ENCODE peak calls at places on chromosomes 7 and 10, in eight cellular contexts. One of them, this sample, is unnamed.

GRCh38 chr7:66150471-66150870 is 35.8 kb downstream of the CRCP start:
- DNase-seq in LoVo: no peak
- DNase-seq in HTR-8/SVneo: no peak
- DNase-seq in astrocyte of the cerebellum: peak; percentile 67
- DNase-seq in CD4-positive, alpha-beta T cell: no peak
- DNase-seq in A549: no peak
- DNase-seq in stimulated activated CD8-positive, alpha-beta memory T cell treated with anti-CD3 and anti-CD28 coated beads, Interleukin-2, amount 100 ng/mL, for 48 hours: no peak
- DNase-seq in smooth muscle cell of the brain vasculature: no peak
- DNase-seq in this sample: no peak

GRCh38 chr10:119378737-119379067 is 163.8 kb downstream of the RGS10 start:
- DNase-seq in LoVo: no peak
- DNase-seq in HTR-8/SVneo: no peak
- DNase-seq in astrocyte of the cerebellum: peak; percentile 75
- DNase-seq in CD4-positive, alpha-beta T cell: no peak
- DNase-seq in A549: no peak
- DNase-seq in stimulated activated CD8-positive, alpha-beta memory T cell treated with anti-CD3 and anti-CD28 coated beads, Interleukin-2, amount 100 ng/mL, for 48 hours: no peak
- DNase-seq in smooth muscle cell of the brain vasculature: no peak
- DNase-seq in this sample: no peak

GRCh38 chr10:74034301-74034700 is 36.4 kb downstream of the VCL start:
- DNase-seq in LoVo: no peak
- DNase-seq in HTR-8/SVneo: no peak
- DNase-seq in astrocyte of the cerebellum: no peak
- DNase-seq in CD4-positive, alpha-beta T cell: no peak
- DNase-seq in A549: no peak
- DNase-seq in stimulated activated CD8-positive, alpha-beta memory T cell treated with anti-CD3 and anti-CD28 coated beads, Interleukin-2, amount 100 ng/mL, for 48 hours: no peak
- DNase-seq in smooth muscle cell of the brain vasculature: no peak
- DNase-seq in this sample: no peak

GRCh38 chr10:30199376-30200018 is 140.1 kb upstream of the JCAD start:
- DNase-seq in LoVo: no peak
- DNase-seq in HTR-8/SVneo: no peak
- DNase-seq in astrocyte of the cerebellum: no peak
- DNase-seq in CD4-positive, alpha-beta T cell: no peak
- DNase-seq in A549: no peak
- DNase-seq in stimulated activated CD8-positive, alpha-beta memory T cell treated with anti-CD3 and anti-CD28 coated beads, Interleukin-2, amount 100 ng/mL, for 48 hours: no peak
- DNase-seq in smooth muscle cell of the brain vasculature: no peak
- DNase-seq in this sample: no peak

GRCh38 chr10:89327803-89328441 is at the start of gene IFIT3:
- DNase-seq in LoVo: peak; percentile 62
- DNase-seq in HTR-8/SVneo: peak; percentile 78
- DNase-seq in astrocyte of the cerebellum: peak; percentile 94
- DNase-seq in CD4-positive, alpha-beta T cell: no peak
- DNase-seq in A549: peak; percentile 76
- DNase-seq in stimulated activated CD8-positive, alpha-beta memory T cell treated with anti-CD3 and anti-CD28 coated beads, Interleukin-2, amount 100 ng/mL, for 48 hours: no peak
- DNase-seq in smooth muscle cell of the brain vasculature: peak; percentile 87
- DNase-seq in this sample: no peak

GRCh38 chr7:84207025-84207424 is 12.4 kb upstream of the SEMA3A start:
- DNase-seq in LoVo: no peak
- DNase-seq in HTR-8/SVneo: no peak
- DNase-seq in astrocyte of the cerebellum: no peak
- DNase-seq in CD4-positive, alpha-beta T cell: no peak
- DNase-seq in A549: no peak
- DNase-seq in stimulated activated CD8-positive, alpha-beta memory T cell treated with anti-CD3 and anti-CD28 coated beads, Interleukin-2, amount 100 ng/mL, for 48 hours: no peak
- DNase-seq in smooth muscle cell of the brain vasculature: no peak
- DNase-seq in this sample: no peak

GRCh38 chr7:130441408-130441854 is 615 bp upstream of the CEP41 start:
- DNase-seq in LoVo: peak; percentile 17
- DNase-seq in HTR-8/SVneo: no peak
- DNase-seq in astrocyte of the cerebellum: no peak
- DNase-seq in CD4-positive, alpha-beta T cell: no peak
- DNase-seq in A549: peak; percentile 51
- DNase-seq in stimulated activated CD8-positive, alpha-beta memory T cell treated with anti-CD3 and anti-CD28 coated beads, Interleukin-2, amount 100 ng/mL, for 48 hours: no peak
- DNase-seq in smooth muscle cell of the brain vasculature: no peak
- DNase-seq in this sample: no peak

GRCh38 chr7:22219036-22219435 is 137.9 kb downstream of the RAPGEF5 start:
- DNase-seq in LoVo: no peak
- DNase-seq in HTR-8/SVneo: no peak
- DNase-seq in astrocyte of the cerebellum: no peak
- DNase-seq in CD4-positive, alpha-beta T cell: no peak
- DNase-seq in A549: no peak
- DNase-seq in stimulated activated CD8-positive, alpha-beta memory T cell treated with anti-CD3 and anti-CD28 coated beads, Interleukin-2, amount 100 ng/mL, for 48 hours: no peak
- DNase-seq in smooth muscle cell of the brain vasculature: no peak
- DNase-seq in this sample: no peak

GRCh38 chr7:6453737-6454136 is 6.0 kb upstream of the DAGLB start:
- DNase-seq in LoVo: peak; percentile 66
- DNase-seq in HTR-8/SVneo: peak; percentile 79
- DNase-seq in astrocyte of the cerebellum: no peak
- DNase-seq in CD4-positive, alpha-beta T cell: no peak
- DNase-seq in A549: peak; percentile 74
- DNase-seq in stimulated activated CD8-positive, alpha-beta memory T cell treated with anti-CD3 and anti-CD28 coated beads, Interleukin-2, amount 100 ng/mL, for 48 hours: no peak
- DNase-seq in smooth muscle cell of the brain vasculature: no peak
- DNase-seq in this sample: no peak

GRCh38 chr10:12590682-12591642 is 241.6 kb downstream of the CAMK1D start:
- DNase-seq in LoVo: no peak
- DNase-seq in HTR-8/SVneo: no peak
- DNase-seq in astrocyte of the cerebellum: no peak
- DNase-seq in CD4-positive, alpha-beta T cell: no peak
- DNase-seq in A549: no peak
- DNase-seq in stimulated activated CD8-positive, alpha-beta memory T cell treated with anti-CD3 and anti-CD28 coated beads, Interleukin-2, amount 100 ng/mL, for 48 hours: no peak
- DNase-seq in smooth muscle cell of the brain vasculature: no peak
- DNase-seq in this sample: no peak

GRCh38 chr7:15459018-15459621 is 102.7 kb downstream of the AGMO start:
- DNase-seq in LoVo: no peak
- DNase-seq in HTR-8/SVneo: no peak
- DNase-seq in astrocyte of the cerebellum: no peak
- DNase-seq in CD4-positive, alpha-beta T cell: no peak
- DNase-seq in A549: no peak
- DNase-seq in stimulated activated CD8-positive, alpha-beta memory T cell treated with anti-CD3 and anti-CD28 coated beads, Interleukin-2, amount 100 ng/mL, for 48 hours: no peak
- DNase-seq in smooth muscle cell of the brain vasculature: no peak
- DNase-seq in this sample: no peak

GRCh38 chr7:34430456-34430855 is 227.6 kb upstream of the NPSR1 start:
- DNase-seq in LoVo: peak; percentile 22
- DNase-seq in HTR-8/SVneo: peak; percentile 23
- DNase-seq in astrocyte of the cerebellum: peak; percentile 64
- DNase-seq in CD4-positive, alpha-beta T cell: no peak
- DNase-seq in A549: peak; percentile 42
- DNase-seq in stimulated activated CD8-positive, alpha-beta memory T cell treated with anti-CD3 and anti-CD28 coated beads, Interleukin-2, amount 100 ng/mL, for 48 hours: no peak
- DNase-seq in smooth muscle cell of the brain vasculature: no peak
- DNase-seq in this sample: no peak

GRCh38 chr10:132142396-132143161 is 44.2 kb upstream of the DPYSL4 start:
- DNase-seq in LoVo: peak; percentile 25
- DNase-seq in HTR-8/SVneo: peak; percentile 61
- DNase-seq in astrocyte of the cerebellum: no peak
- DNase-seq in CD4-positive, alpha-beta T cell: peak; percentile 32
- DNase-seq in A549: peak; percentile 85
- DNase-seq in stimulated activated CD8-positive, alpha-beta memory T cell treated with anti-CD3 and anti-CD28 coated beads, Interleukin-2, amount 100 ng/mL, for 48 hours: no peak
- DNase-seq in smooth muscle cell of the brain vasculature: no peak
- DNase-seq in this sample: peak; percentile 43

GRCh38 chr7:121046893-121047468 is 58.5 kb downstream of the CPED1 start:
- DNase-seq in LoVo: no peak
- DNase-seq in HTR-8/SVneo: no peak
- DNase-seq in astrocyte of the cerebellum: no peak
- DNase-seq in CD4-positive, alpha-beta T cell: no peak
- DNase-seq in A549: no peak
- DNase-seq in stimulated activated CD8-positive, alpha-beta memory T cell treated with anti-CD3 and anti-CD28 coated beads, Interleukin-2, amount 100 ng/mL, for 48 hours: no peak
- DNase-seq in smooth muscle cell of the brain vasculature: no peak
- DNase-seq in this sample: no peak

GRCh38 chr7:31493714-31494181 is 20.1 kb upstream of the ITPRID1 start:
- DNase-seq in LoVo: peak; percentile 57
- DNase-seq in HTR-8/SVneo: no peak
- DNase-seq in astrocyte of the cerebellum: no peak
- DNase-seq in CD4-positive, alpha-beta T cell: no peak
- DNase-seq in A549: no peak
- DNase-seq in stimulated activated CD8-positive, alpha-beta memory T cell treated with anti-CD3 and anti-CD28 coated beads, Interleukin-2, amount 100 ng/mL, for 48 hours: no peak
- DNase-seq in smooth muscle cell of the brain vasculature: no peak
- DNase-seq in this sample: no peak

GRCh38 chr10:128851281-128851680 is 615.8 kb upstream of the MGMT start:
- DNase-seq in LoVo: no peak
- DNase-seq in HTR-8/SVneo: no peak
- DNase-seq in astrocyte of the cerebellum: no peak
- DNase-seq in CD4-positive, alpha-beta T cell: no peak
- DNase-seq in A549: no peak
- DNase-seq in stimulated activated CD8-positive, alpha-beta memory T cell treated with anti-CD3 and anti-CD28 coated beads, Interleukin-2, amount 100 ng/mL, for 48 hours: no peak
- DNase-seq in smooth muscle cell of the brain vasculature: no peak
- DNase-seq in this sample: no peak

GRCh38 chr7:22256702-22257101 is 100.3 kb downstream of the RAPGEF5 start:
- DNase-seq in LoVo: no peak
- DNase-seq in HTR-8/SVneo: no peak
- DNase-seq in astrocyte of the cerebellum: no peak
- DNase-seq in CD4-positive, alpha-beta T cell: no peak
- DNase-seq in A549: no peak
- DNase-seq in stimulated activated CD8-positive, alpha-beta memory T cell treated with anti-CD3 and anti-CD28 coated beads, Interleukin-2, amount 100 ng/mL, for 48 hours: no peak
- DNase-seq in smooth muscle cell of the brain vasculature: no peak
- DNase-seq in this sample: no peak

GRCh38 chr7:3897430-3898385 is 596.7 kb downstream of the SDK1 start:
- DNase-seq in LoVo: peak; percentile 50
- DNase-seq in HTR-8/SVneo: peak; percentile 55
- DNase-seq in astrocyte of the cerebellum: peak; percentile 50
- DNase-seq in CD4-positive, alpha-beta T cell: peak; percentile 27
- DNase-seq in A549: peak; percentile 36
- DNase-seq in stimulated activated CD8-positive, alpha-beta memory T cell treated with anti-CD3 and anti-CD28 coated beads, Interleukin-2, amount 100 ng/mL, for 48 hours: peak; percentile 5
- DNase-seq in smooth muscle cell of the brain vasculature: peak; percentile 39
- DNase-seq in this sample: peak; percentile 39

GRCh38 chr7:36905836-36906235 is 181.5 kb upstream of the AOAH start:
- DNase-seq in LoVo: no peak
- DNase-seq in HTR-8/SVneo: no peak
- DNase-seq in astrocyte of the cerebellum: no peak
- DNase-seq in CD4-positive, alpha-beta T cell: no peak
- DNase-seq in A549: no peak
- DNase-seq in stimulated activated CD8-positive, alpha-beta memory T cell treated with anti-CD3 and anti-CD28 coated beads, Interleukin-2, amount 100 ng/mL, for 48 hours: no peak
- DNase-seq in smooth muscle cell of the brain vasculature: no peak
- DNase-seq in this sample: no peak

GRCh38 chr10:76073524-76073923 is 642.1 kb downstream of the LRMDA start:
- DNase-seq in LoVo: no peak
- DNase-seq in HTR-8/SVneo: no peak
- DNase-seq in astrocyte of the cerebellum: no peak
- DNase-seq in CD4-positive, alpha-beta T cell: no peak
- DNase-seq in A549: no peak
- DNase-seq in stimulated activated CD8-positive, alpha-beta memory T cell treated with anti-CD3 and anti-CD28 coated beads, Interleukin-2, amount 100 ng/mL, for 48 hours: no peak
- DNase-seq in smooth muscle cell of the brain vasculature: no peak
- DNase-seq in this sample: no peak

GRCh38 chr10:33216661-33217427 is 117.6 kb downstream of the NRP1 start:
- DNase-seq in LoVo: peak; percentile 23
- DNase-seq in HTR-8/SVneo: peak; percentile 49
- DNase-seq in astrocyte of the cerebellum: no peak
- DNase-seq in CD4-positive, alpha-beta T cell: no peak
- DNase-seq in A549: peak; percentile 40
- DNase-seq in stimulated activated CD8-positive, alpha-beta memory T cell treated with anti-CD3 and anti-CD28 coated beads, Interleukin-2, amount 100 ng/mL, for 48 hours: no peak
- DNase-seq in smooth muscle cell of the brain vasculature: no peak
- DNase-seq in this sample: no peak

GRCh38 chr7:64868469-64868868 is 34.6 kb upstream of the ZNF273 start:
- DNase-seq in LoVo: no peak
- DNase-seq in HTR-8/SVneo: no peak
- DNase-seq in astrocyte of the cerebellum: no peak
- DNase-seq in CD4-positive, alpha-beta T cell: no peak
- DNase-seq in A549: no peak
- DNase-seq in stimulated activated CD8-positive, alpha-beta memory T cell treated with anti-CD3 and anti-CD28 coated beads, Interleukin-2, amount 100 ng/mL, for 48 hours: no peak
- DNase-seq in smooth muscle cell of the brain vasculature: no peak
- DNase-seq in this sample: no peak

GRCh38 chr10:89706011-89706410 is 4.6 kb downstream of the KIF20B start:
- DNase-seq in LoVo: no peak
- DNase-seq in HTR-8/SVneo: no peak
- DNase-seq in astrocyte of the cerebellum: peak; percentile 8
- DNase-seq in CD4-positive, alpha-beta T cell: no peak
- DNase-seq in A549: no peak
- DNase-seq in stimulated activated CD8-positive, alpha-beta memory T cell treated with anti-CD3 and anti-CD28 coated beads, Interleukin-2, amount 100 ng/mL, for 48 hours: no peak
- DNase-seq in smooth muscle cell of the brain vasculature: no peak
- DNase-seq in this sample: no peak

GRCh38 chr7:83410989-83411591 is 237.8 kb downstream of the SEMA3E start:
- DNase-seq in LoVo: peak; percentile 62
- DNase-seq in HTR-8/SVneo: no peak
- DNase-seq in astrocyte of the cerebellum: peak; percentile 32
- DNase-seq in CD4-positive, alpha-beta T cell: no peak
- DNase-seq in A549: peak; percentile 13
- DNase-seq in stimulated activated CD8-positive, alpha-beta memory T cell treated with anti-CD3 and anti-CD28 coated beads, Interleukin-2, amount 100 ng/mL, for 48 hours: no peak
- DNase-seq in smooth muscle cell of the brain vasculature: peak; percentile 40
- DNase-seq in this sample: no peak

GRCh38 chr10:103602028-103602851 is 108.7 kb downstream of the NEURL1 start:
- DNase-seq in LoVo: no peak
- DNase-seq in HTR-8/SVneo: no peak
- DNase-seq in astrocyte of the cerebellum: no peak
- DNase-seq in CD4-positive, alpha-beta T cell: no peak
- DNase-seq in A549: no peak
- DNase-seq in stimulated activated CD8-positive, alpha-beta memory T cell treated with anti-CD3 and anti-CD28 coated beads, Interleukin-2, amount 100 ng/mL, for 48 hours: no peak
- DNase-seq in smooth muscle cell of the brain vasculature: no peak
- DNase-seq in this sample: no peak

GRCh38 chr10:63976538-63976937 is 455.3 kb downstream of the REEP3 start:
- DNase-seq in LoVo: peak; percentile 46
- DNase-seq in HTR-8/SVneo: peak; percentile 10
- DNase-seq in astrocyte of the cerebellum: no peak
- DNase-seq in CD4-positive, alpha-beta T cell: no peak
- DNase-seq in A549: peak; percentile 25
- DNase-seq in stimulated activated CD8-positive, alpha-beta memory T cell treated with anti-CD3 and anti-CD28 coated beads, Interleukin-2, amount 100 ng/mL, for 48 hours: peak; percentile 23
- DNase-seq in smooth muscle cell of the brain vasculature: no peak
- DNase-seq in this sample: peak; percentile 16

GRCh38 chr10:8331387-8331786 is 276.9 kb downstream of the GATA3 start:
- DNase-seq in LoVo: no peak
- DNase-seq in HTR-8/SVneo: no peak
- DNase-seq in astrocyte of the cerebellum: no peak
- DNase-seq in CD4-positive, alpha-beta T cell: peak; percentile 9
- DNase-seq in A549: no peak
- DNase-seq in stimulated activated CD8-positive, alpha-beta memory T cell treated with anti-CD3 and anti-CD28 coated beads, Interleukin-2, amount 100 ng/mL, for 48 hours: no peak
- DNase-seq in smooth muscle cell of the brain vasculature: no peak
- DNase-seq in this sample: no peak

GRCh38 chr10:131700032-131700431 is 200.8 kb upstream of the PPP2R2D start:
- DNase-seq in LoVo: no peak
- DNase-seq in HTR-8/SVneo: no peak
- DNase-seq in astrocyte of the cerebellum: no peak
- DNase-seq in CD4-positive, alpha-beta T cell: no peak
- DNase-seq in A549: no peak
- DNase-seq in stimulated activated CD8-positive, alpha-beta memory T cell treated with anti-CD3 and anti-CD28 coated beads, Interleukin-2, amount 100 ng/mL, for 48 hours: no peak
- DNase-seq in smooth muscle cell of the brain vasculature: no peak
- DNase-seq in this sample: no peak

GRCh38 chr7:44565795-44566559 is 7.7 kb downstream of the DDX56 start:
- DNase-seq in LoVo: no peak
- DNase-seq in HTR-8/SVneo: no peak
- DNase-seq in astrocyte of the cerebellum: no peak
- DNase-seq in CD4-positive, alpha-beta T cell: no peak
- DNase-seq in A549: no peak
- DNase-seq in stimulated activated CD8-positive, alpha-beta memory T cell treated with anti-CD3 and anti-CD28 coated beads, Interleukin-2, amount 100 ng/mL, for 48 hours: no peak
- DNase-seq in smooth muscle cell of the brain vasculature: no peak
- DNase-seq in this sample: no peak

GRCh38 chr10:76969366-76969990 is 668.1 kb downstream of the KCNMA1 start:
- DNase-seq in LoVo: no peak
- DNase-seq in HTR-8/SVneo: no peak
- DNase-seq in astrocyte of the cerebellum: no peak
- DNase-seq in CD4-positive, alpha-beta T cell: no peak
- DNase-seq in A549: no peak
- DNase-seq in stimulated activated CD8-positive, alpha-beta memory T cell treated with anti-CD3 and anti-CD28 coated beads, Interleukin-2, amount 100 ng/mL, for 48 hours: no peak
- DNase-seq in smooth muscle cell of the brain vasculature: no peak
- DNase-seq in this sample: no peak

GRCh38 chr10:104045151-104046089 is 40.3 kb downstream of the COL17A1 start:
- DNase-seq in LoVo: peak; percentile 34
- DNase-seq in HTR-8/SVneo: peak; percentile 68
- DNase-seq in astrocyte of the cerebellum: peak; percentile 68
- DNase-seq in CD4-positive, alpha-beta T cell: no peak
- DNase-seq in A549: peak; percentile 86
- DNase-seq in stimulated activated CD8-positive, alpha-beta memory T cell treated with anti-CD3 and anti-CD28 coated beads, Interleukin-2, amount 100 ng/mL, for 48 hours: no peak
- DNase-seq in smooth muscle cell of the brain vasculature: peak; percentile 50
- DNase-seq in this sample: no peak

GRCh38 chr10:98055875-98056516 is 25.6 kb upstream of the CRTAC1 start:
- DNase-seq in LoVo: no peak
- DNase-seq in HTR-8/SVneo: no peak
- DNase-seq in astrocyte of the cerebellum: no peak
- DNase-seq in CD4-positive, alpha-beta T cell: no peak
- DNase-seq in A549: no peak
- DNase-seq in stimulated activated CD8-positive, alpha-beta memory T cell treated with anti-CD3 and anti-CD28 coated beads, Interleukin-2, amount 100 ng/mL, for 48 hours: no peak
- DNase-seq in smooth muscle cell of the brain vasculature: no peak
- DNase-seq in this sample: no peak

GRCh38 chr10:48463318-48464003 is 141.4 kb downstream of the ARHGAP22 start:
- DNase-seq in LoVo: no peak
- DNase-seq in HTR-8/SVneo: no peak
- DNase-seq in astrocyte of the cerebellum: no peak
- DNase-seq in CD4-positive, alpha-beta T cell: no peak
- DNase-seq in A549: no peak
- DNase-seq in stimulated activated CD8-positive, alpha-beta memory T cell treated with anti-CD3 and anti-CD28 coated beads, Interleukin-2, amount 100 ng/mL, for 48 hours: no peak
- DNase-seq in smooth muscle cell of the brain vasculature: no peak
- DNase-seq in this sample: no peak

GRCh38 chr7:50268990-50269389 is 35.5 kb upstream of the IKZF1 start:
- DNase-seq in LoVo: no peak
- DNase-seq in HTR-8/SVneo: no peak
- DNase-seq in astrocyte of the cerebellum: no peak
- DNase-seq in CD4-positive, alpha-beta T cell: no peak
- DNase-seq in A549: no peak
- DNase-seq in stimulated activated CD8-positive, alpha-beta memory T cell treated with anti-CD3 and anti-CD28 coated beads, Interleukin-2, amount 100 ng/mL, for 48 hours: no peak
- DNase-seq in smooth muscle cell of the brain vasculature: no peak
- DNase-seq in this sample: no peak

This sample was measured in memory B cell.